ENCODE peak calls at places on chromosomes 6 and 20, in four cellular contexts. N is hypothalamus; H is fibroblast of the conjunctiva; I is effector memory CD8-positive, alpha-beta T cell. Z is an unnamed sample.

GRCh38 chr6:118586741-118587485 is 38.8 kb downstream of the PLN start:
- DNase-seq in I (no peak), H (no peak), N (no peak), Z (no peak)

GRCh38 chr20:37602634-37603033 is 75.0 kb upstream of the BLCAP start:
- DNase-seq in H (no peak), I (no peak), N (no peak), Z (no peak)

GRCh38 chr20:44054118-44054517 is 132.9 kb downstream of the JPH2 start:
- DNase-seq in N (no peak), H (no peak), I (no peak), Z (no peak)

GRCh38 chr20:43507150-43508080 is at the start of gene L3MBTL1:
- DNase-seq in H (no peak), I (no peak), N (no peak), Z (peak; percentile 4)

GRCh38 chr6:6858533-6858982 is 249.2 kb upstream of the RREB1 start:
- DNase-seq in N (no peak), H (no peak), I (no peak), Z (no peak)

GRCh38 chr20:25315418-25316210 is 67.7 kb downstream of the PYGB start:
- DNase-seq in H (no peak), N (no peak), I (no peak), Z (no peak)

GRCh38 chr6:170125447-170126300 is 165.2 kb downstream of the DLL1 start:
- DNase-seq in N (no peak), I (no peak), H (no peak), Z (no peak)

GRCh38 chr6:45658958-45659357 is 281.2 kb upstream of the SUPT3H start:
- DNase-seq in I (no peak), N (no peak), H (no peak), Z (no peak)

GRCh38 chr6:101003075-101003474 is 121.9 kb upstream of the ASCC3 start:
- DNase-seq in H (no peak), N (no peak), I (no peak), Z (no peak)

GRCh38 chr20:61799394-61799923 is 266.2 kb downstream of the TAF4 start:
- DNase-seq in H (no peak), I (no peak), N (no peak), Z (no peak)